ENCODE peak calls at places on chromosomes 4 and X, in five cellular contexts. M, B, F, T and X are unnamed samples.

GRCh38 chr4:113587640-113588275 is 173.8 kb downstream of the CAMK2D start:
- DNase-seq in M (no peak), B (no peak), F (peak; percentile 7), T (no peak), X (no peak)

GRCh38 chrX:20143539-20143938 is 1.9 kb upstream of the EIF1AX start:
- DNase-seq in M (no peak), B (no peak), F (no peak), T (no peak), X (no peak)

GRCh38 chr4:182144621-182145359 is 98.4 kb upstream of the TENM3 start:
- DNase-seq in M (no peak), B (no peak), F (peak; percentile 14), T (no peak), X (no peak)

GRCh38 chr4:14155803-14156202 is 528.3 kb upstream of the BOD1L1 start:
- DNase-seq in M (no peak), B (no peak), F (no peak), T (no peak), X (no peak)

GRCh38 chrX:19735244-19735643 is 152.2 kb downstream of the SH3KBP1 start:
- DNase-seq in M (no peak), B (no peak), F (no peak), T (no peak), X (no peak)

GRCh38 chr4:10079256-10079655 is 37.3 kb downstream of the WDR1 start:
- DNase-seq in M (no peak), B (no peak), F (no peak), T (no peak), X (no peak)

GRCh38 chr4:170138580-170139194 is 48.9 kb upstream of the AADAT start:
- DNase-seq in M (peak; percentile 55), B (peak; percentile 62), F (peak; percentile 81), T (peak; percentile 8), X (peak; percentile 32)

GRCh38 chr4:179976777-179977176 is 2266.4 kb upstream of the TENM3 start:
- DNase-seq in M (no peak), B (no peak), F (no peak), T (no peak), X (no peak)

GRCh38 chr4:105088110-105088879 is 58.4 kb upstream of the TET2 start:
- DNase-seq in M (no peak), B (peak; percentile 14), F (peak; percentile 95), T (peak; percentile 94), X (peak; percentile 75)

GRCh38 chr4:88177981-88178632 is 19.7 kb upstream of the ABCG2 start:
- DNase-seq in M (no peak), B (no peak), F (peak; percentile 65), T (peak; percentile 30), X (no peak)

GRCh38 chrX:150035531-150035930 is 97.2 kb upstream of the EOLA2 start:
- DNase-seq in M (no peak), B (no peak), F (peak; percentile 49), T (no peak), X (no peak)

GRCh38 chr4:129246850-129247542 is 151.0 kb downstream of the C4orf33 start:
- DNase-seq in M (no peak), B (no peak), F (no peak), T (no peak), X (no peak)

GRCh38 chrX:44245730-44246129 is 97.7 kb downstream of the EFHC2 start:
- DNase-seq in M (peak; percentile 5), B (no peak), F (no peak), T (no peak), X (no peak)

GRCh38 chr4:108483077-108483476 is 137.3 kb upstream of the RPL34 start:
- DNase-seq in M (no peak), B (no peak), F (no peak), T (no peak), X (no peak)

GRCh38 chrX:74349387-74349786 is 45.4 kb downstream of the ZCCHC13 start:
- DNase-seq in M (no peak), B (no peak), F (peak; percentile 76), T (peak; percentile 11), X (no peak)

GRCh38 chr4:53779025-53779424 is 187.7 kb upstream of the LNX1 start:
- DNase-seq in M (no peak), B (no peak), F (no peak), T (no peak), X (no peak)

GRCh38 chr4:78002260-78002659 is 54.9 kb upstream of the FRAS1 start:
- DNase-seq in M (no peak), B (no peak), F (no peak), T (no peak), X (no peak)

GRCh38 chrX:103628386-103629290 is at the start of gene TCEAL1:
- DNase-seq in M (peak; percentile 4), B (peak; percentile 64), F (peak; percentile 42), T (no peak), X (no peak)

GRCh38 chr4:156746111-156746510 is 225.5 kb downstream of the PDGFC start:
- DNase-seq in M (no peak), B (no peak), F (no peak), T (no peak), X (no peak)

GRCh38 chrX:66074920-66075879 is 35.3 kb upstream of the VSIG4 start:
- DNase-seq in M (no peak), B (no peak), F (peak; percentile 8), T (no peak), X (no peak)

GRCh38 chr4:76704133-76704881 is 193.6 kb downstream of the SOWAHB start:
- DNase-seq in M (no peak), B (peak; percentile 55), F (peak; percentile 61), T (no peak), X (no peak)

GRCh38 chr4:148776944-148777343 is 334.7 kb upstream of the NR3C2 start:
- DNase-seq in M (no peak), B (no peak), F (no peak), T (no peak), X (no peak)

GRCh38 chr4:88697113-88697512 is 516 bp downstream of the NAP1L5 start:
- DNase-seq in M (no peak), B (no peak), F (peak; percentile 69), T (no peak), X (no peak)

GRCh38 chr4:99825272-99825671 is 8.6 kb downstream of the DAPP1 start:
- DNase-seq in M (no peak), B (no peak), F (no peak), T (no peak), X (no peak)

GRCh38 chr4:164488114-164488513 is 265.8 kb upstream of the SMIM31 start:
- DNase-seq in M (no peak), B (no peak), F (no peak), T (no peak), X (no peak)

GRCh38 chrX:109440475-109440874 is 41.4 kb downstream of the GUCY2F start:
- DNase-seq in M (no peak), B (no peak), F (no peak), T (no peak), X (no peak)

GRCh38 chr4:48343035-48343434 is 1.7 kb downstream of the SLAIN2 start:
- DNase-seq in M (no peak), B (no peak), F (no peak), T (no peak), X (no peak)

GRCh38 chrX:97616883-97617510 is 733.3 kb downstream of the RPA4 start:
- DNase-seq in M (no peak), B (no peak), F (peak; percentile 73), T (peak; percentile 6), X (no peak)

GRCh38 chr4:18106620-18107019 is 85.1 kb upstream of the LCORL start:
- DNase-seq in M (no peak), B (no peak), F (no peak), T (no peak), X (no peak)

GRCh38 chr4:76374744-76375143 is 46.2 kb downstream of the CCDC158 start:
- DNase-seq in M (no peak), B (no peak), F (no peak), T (no peak), X (no peak)

GRCh38 chrX:79138658-79139241 is 5.7 kb upstream of the GPR174 start:
- DNase-seq in M (no peak), B (no peak), F (no peak), T (no peak), X (no peak)

GRCh38 chrX:30593435-30594200 is 16.1 kb upstream of the TASL start:
- DNase-seq in M (no peak), B (no peak), F (no peak), T (no peak), X (no peak)

GRCh38 chr4:120916937-120917336 is 5.6 kb downstream of the PRDM5 start:
- DNase-seq in M (no peak), B (no peak), F (peak; percentile 50), T (no peak), X (no peak)

GRCh38 chrX:48071064-48071985 is at the start of gene ZNF630:
- DNase-seq in M (peak; percentile 18), B (peak; percentile 83), F (peak; percentile 26), T (peak; percentile 9), X (no peak)